ENCODE peak calls at places on chromosomes 13 and 19, in six cellular contexts. P is uterus, T is keratinocyte, G is cardiac muscle cell, K is left lung, B is fibroblast of lung. V is an unnamed sample.
A peak's percentile ranks its signal among the peaks of the same experiment; 100 is the strongest.

GRCh38 chr19:32819415-32820400 is 49.9 kb downstream of the SLC7A9 start:
- DNase-seq in P (no peak), T (no peak), G (no peak), K (no peak), B (no peak), V (no peak)

GRCh38 chr19:18839465-18840287 is 7.9 kb downstream of the UPF1 start:
- DNase-seq in P (no peak), T (no peak), G (no peak), K (peak; percentile 54), B (peak; percentile 37), V (no peak)

GRCh38 chr19:58181902-58182576 is 822 bp upstream of the ZNF274 start:
- DNase-seq in P (no peak), T (no peak), G (peak; percentile 55), K (no peak), B (peak; percentile 20), V (no peak)

GRCh38 chr13:45728759-45729158 is 26.6 kb downstream of the CBY2 start:
- DNase-seq in P (no peak), T (no peak), G (peak; percentile 7), K (no peak), B (no peak), V (no peak)

GRCh38 chr19:11598103-11598483 is 810 bp downstream of the ZNF627 start:
- DNase-seq in P (no peak), T (no peak), G (no peak), K (no peak), B (peak; percentile 37), V (no peak)

GRCh38 chr19:32387701-32388392 is 17.7 kb upstream of the DPY19L3 start:
- DNase-seq in P (peak; percentile 51), T (no peak), G (peak; percentile 20), K (no peak), B (peak; percentile 69), V (no peak)

GRCh38 chr19:32858559-32858958 is 11.0 kb downstream of the SLC7A9 start:
- DNase-seq in P (no peak), T (no peak), G (no peak), K (peak; percentile 35), B (no peak), V (no peak)

GRCh38 chr19:10852098-10852800 is 4.0 kb downstream of the C19orf38 start:
- DNase-seq in P (no peak), T (no peak), G (peak; percentile 45), K (no peak), B (peak; percentile 42), V (no peak)

GRCh38 chr19:575527-576506 is 3.4 kb downstream of the BSG start:
- DNase-seq in P (peak; percentile 62), T (peak; percentile 70), G (peak; percentile 66), K (peak; percentile 67), B (peak; percentile 52), V (no peak)

GRCh38 chr19:58001895-58002369 is 688 bp downstream of the ZNF606 start:
- DNase-seq in P (no peak), T (no peak), G (no peak), K (no peak), B (peak; percentile 30), V (no peak)

GRCh38 chr13:52848455-52849190 is at the start of gene PCDH8:
- DNase-seq in P (no peak), T (no peak), G (peak; percentile 2), K (peak; percentile 71), B (no peak), V (no peak)

GRCh38 chr13:50401721-50402510 is 386.7 kb downstream of the KCNRG start:
- DNase-seq in P (no peak), T (no peak), G (peak; percentile 83), K (no peak), B (peak; percentile 57), V (no peak)

GRCh38 chr13:30141773-30142501 is 165.4 kb downstream of the KATNAL1 start:
- DNase-seq in P (no peak), T (no peak), G (no peak), K (no peak), B (no peak), V (no peak)

GRCh38 chr13:81929988-81930387 is 1589.1 kb upstream of the SPRY2 start:
- DNase-seq in P (no peak), T (no peak), G (peak; percentile 5), K (no peak), B (peak; percentile 14), V (no peak)

GRCh38 chr19:19652482-19653295 is 9.2 kb upstream of the GMIP start:
- DNase-seq in P (peak; percentile 9), T (no peak), G (peak; percentile 21), K (peak; percentile 48), B (no peak), V (no peak)

GRCh38 chr13:111051656-111052232 is 63.4 kb upstream of the ARHGEF7 start:
- DNase-seq in P (no peak), T (no peak), G (no peak), K (peak; percentile 28), B (no peak), V (peak; percentile 76)

GRCh38 chr19:32453736-32454135 is 48.2 kb downstream of the DPY19L3 start:
- DNase-seq in P (no peak), T (no peak), G (peak; percentile 8), K (no peak), B (peak; percentile 72), V (no peak)

GRCh38 chr13:109652536-109652935 is 133.8 kb downstream of the IRS2 start:
- DNase-seq in P (no peak), T (no peak), G (peak; percentile 70), K (no peak), B (no peak), V (no peak)

GRCh38 chr13:103222683-103223082 is 156.5 kb upstream of the SLC10A2 start:
- DNase-seq in P (no peak), T (peak; percentile 92), G (no peak), K (no peak), B (peak; percentile 6), V (no peak)

GRCh38 chr13:47904239-47904638 is 96.8 kb downstream of the SUCLA2 start:
- DNase-seq in P (peak; percentile 43), T (no peak), G (no peak), K (no peak), B (no peak), V (no peak)

GRCh38 chr19:9782282-9782681 is 13.7 kb upstream of the ZNF846 start:
- DNase-seq in P (no peak), T (no peak), G (no peak), K (no peak), B (no peak), V (no peak)

GRCh38 chr13:80010286-80010831 is 330.6 kb downstream of the SPRY2 start:
- DNase-seq in P (no peak), T (no peak), G (no peak), K (no peak), B (no peak), V (no peak)

DNA sequence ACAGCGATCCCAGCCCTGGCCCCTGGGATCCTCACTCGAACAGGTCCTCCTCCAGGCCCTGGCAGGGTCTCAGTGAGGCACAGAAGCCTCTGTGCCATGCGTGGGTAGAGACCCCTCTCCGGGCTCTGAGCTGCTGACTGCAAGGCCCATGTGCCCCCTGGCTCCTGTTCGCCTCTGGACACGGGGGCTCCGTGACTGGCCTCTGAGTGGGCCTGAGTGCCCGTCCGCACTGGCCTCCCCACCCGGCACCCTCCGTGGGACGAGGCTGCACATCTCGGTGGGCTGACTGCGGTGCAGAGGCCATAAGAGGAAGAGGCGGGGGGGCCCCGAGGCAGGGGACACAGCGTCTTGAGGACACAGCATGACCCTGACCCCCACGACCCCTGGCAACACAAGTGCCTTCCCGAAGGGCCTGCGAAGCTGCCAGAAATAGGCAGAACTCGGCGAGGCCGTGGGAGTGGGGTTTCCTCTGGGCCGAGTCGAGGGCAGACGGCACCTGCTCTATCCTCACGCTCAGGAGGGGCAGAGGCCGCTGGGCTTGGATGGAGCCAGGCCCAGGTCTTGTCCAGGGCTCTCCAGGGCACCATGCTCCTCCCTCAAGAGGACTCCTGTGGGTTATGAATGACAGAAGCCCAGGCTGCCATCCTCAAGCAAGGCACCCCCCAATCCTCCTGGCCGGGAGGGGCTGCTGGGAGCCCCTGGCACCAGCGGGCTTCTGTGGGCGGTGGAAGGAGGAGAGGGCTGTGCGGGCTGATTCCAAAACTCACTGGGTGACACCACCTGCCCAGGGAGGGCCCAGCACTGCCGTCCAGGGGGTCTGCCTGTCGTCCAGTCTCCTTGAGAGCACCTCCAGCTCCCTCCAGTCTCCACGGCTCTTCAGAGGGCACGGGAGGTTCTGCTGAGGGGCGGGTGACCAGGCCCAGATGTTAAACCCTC is 52.6 kb downstream of the RASA3 start:
- DNase-seq in P (peak; percentile 25), T (no peak), G (no peak), K (no peak), B (no peak), V (no peak)
- H3K27ac ChIP-seq in P (peak overlapping the region; percentile 80), T (no peak overlapping the region), G (no peak overlapping the region), K (no peak overlapping the region), B (no peak overlapping the region), V (peak overlapping the region; percentile 81)

GRCh38 chr19:38276942-38277517 is 12.7 kb downstream of the SPINT2 start:
- DNase-seq in P (no peak), T (no peak), G (no peak), K (no peak), B (no peak), V (no peak)

GRCh38 chr19:38280030-38280921 is 15.9 kb downstream of the SPINT2 start:
- DNase-seq in P (no peak), T (no peak), G (no peak), K (peak; percentile 24), B (no peak), V (no peak)

GRCh38 chr19:38277969-38278680 is 13.8 kb downstream of the SPINT2 start:
- DNase-seq in P (peak; percentile 78), T (no peak), G (peak; percentile 86), K (peak; percentile 24), B (peak; percentile 65), V (no peak)

GRCh38 chr19:38277549-38277948 is 13.2 kb downstream of the SPINT2 start:
- DNase-seq in P (no peak), T (no peak), G (peak; percentile 56), K (no peak), B (peak; percentile 68), V (no peak)

GRCh38 chr19:38278751-38279150 is 14.4 kb downstream of the SPINT2 start:
- DNase-seq in P (no peak), T (no peak), G (no peak), K (no peak), B (no peak), V (no peak)
- H3K27ac ChIP-seq in P (peak overlapping the region; percentile 74), T (no peak overlapping the region), G (peak overlapping the region; percentile 97), K (peak overlapping the region; percentile 59), B (peak overlapping the region; percentile 50), V (peak overlapping the region; percentile 56)

GRCh38 chr19:4327877-4328242 is 10.8 kb downstream of the STAP2 start:
- DNase-seq in P (no peak), T (no peak), G (no peak), K (no peak), B (no peak), V (no peak)
- H3K27ac ChIP-seq in P (peak overlapping the region; percentile 65), T (no peak overlapping the region), G (peak overlapping the region; percentile 72), K (no peak overlapping the region), B (no peak overlapping the region), V (peak overlapping the region; percentile 39)

DNA sequence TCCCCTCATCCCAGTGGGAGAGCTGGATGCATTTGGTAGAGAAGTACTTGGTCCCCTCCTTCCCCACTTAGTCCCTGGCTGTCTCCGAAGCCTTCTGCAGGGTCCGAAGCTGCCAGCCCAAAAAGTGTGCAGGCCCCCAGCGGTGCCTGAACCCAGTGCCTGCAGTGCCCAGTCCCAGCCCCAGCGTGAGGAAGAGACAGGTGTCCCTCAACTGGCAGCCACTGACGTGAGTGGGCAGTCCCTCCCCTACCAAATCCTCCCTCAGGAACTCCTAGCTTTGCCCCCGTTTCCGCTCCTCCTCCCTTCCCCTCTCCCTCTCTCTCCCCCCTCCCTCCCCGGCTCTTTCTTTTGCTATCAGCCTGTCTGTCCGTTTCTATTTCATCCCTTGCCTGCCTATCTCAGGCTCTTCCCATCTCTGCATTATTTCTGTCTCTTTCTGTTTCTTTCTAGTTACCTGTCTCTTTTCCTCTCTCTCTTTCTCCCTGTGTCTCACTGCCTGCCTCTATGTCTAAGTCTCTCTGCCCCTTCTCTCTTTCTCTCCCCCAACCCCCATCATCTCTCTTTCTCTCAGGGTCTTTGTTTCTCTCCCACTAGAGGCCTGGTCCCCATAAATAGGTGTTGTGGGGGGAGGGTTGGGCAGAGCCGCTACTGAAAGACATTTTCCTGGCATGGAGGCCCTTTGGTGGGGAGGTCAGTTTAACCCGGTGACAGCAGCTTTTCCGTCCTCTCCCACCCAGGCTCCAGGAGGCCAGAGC is 1.7 kb upstream of the LTBP4 start:
- DNase-seq in P (peak; percentile 68), T (no peak), G (no peak), K (no peak), B (peak; percentile 29), V (no peak)
- H3K27ac ChIP-seq in P (peak overlapping the region; percentile 97), T (no peak overlapping the region), G (no peak overlapping the region), K (no peak overlapping the region), B (no peak overlapping the region), V (peak overlapping the region; percentile 97)

V was measured in vagina.